ENCODE peak calls at places on chromosomes 2 and 18, in eight cellular contexts. One of them, this sample, is unnamed. For H3K9me3 and H3K4me1, the result is how much of the 10 kb centered on the place peaks cover.

GRCh38 chr2:43389581-43390466 is 163.4 kb upstream of the ZFP36L2 start:
- DNase-seq in GM23248: no peak
- DNase-seq in heart left ventricle: no peak
- DNase-seq in cardiac muscle cell: no peak
- DNase-seq in body of pancreas: no peak
- DNase-seq in neuronal stem cell: no peak
- DNase-seq in fibroblast of lung: no peak
- DNase-seq in sigmoid colon: no peak
- DNase-seq in this sample: no peak

GRCh38 chr18:37639846-37640245 is 74.2 kb upstream of the CELF4 start:
- DNase-seq in body of pancreas: no peak
- DNase-seq in heart left ventricle: no peak
- DNase-seq in neuronal stem cell: no peak
- DNase-seq in GM23248: peak
- DNase-seq in cardiac muscle cell: peak
- DNase-seq in fibroblast of lung: no peak
- DNase-seq in sigmoid colon: no peak
- DNase-seq in this sample: no peak

GRCh38 chr18:27887711-27888495 is 289.0 kb downstream of the CDH2 start:
- DNase-seq in fibroblast of lung: peak
- DNase-seq in cardiac muscle cell: no peak
- DNase-seq in body of pancreas: no peak
- DNase-seq in sigmoid colon: no peak
- DNase-seq in neuronal stem cell: no peak
- DNase-seq in GM23248: peak
- DNase-seq in heart left ventricle: no peak
- DNase-seq in this sample: no peak

GRCh38 chr2:105399207-105399861 is 483 bp upstream of the FHL2 start:
- DNase-seq in GM23248: no peak
- DNase-seq in body of pancreas: no peak
- DNase-seq in neuronal stem cell: no peak
- DNase-seq in cardiac muscle cell: no peak
- DNase-seq in fibroblast of lung: no peak
- DNase-seq in sigmoid colon: no peak
- DNase-seq in heart left ventricle: no peak
- DNase-seq in this sample: no peak

GRCh38 chr2:127410871-127411396 is 7.3 kb upstream of the PROC start:
- DNase-seq in body of pancreas: peak
- DNase-seq in cardiac muscle cell: peak
- DNase-seq in fibroblast of lung: peak
- DNase-seq in neuronal stem cell: no peak
- DNase-seq in GM23248: peak
- DNase-seq in heart left ventricle: no peak
- DNase-seq in sigmoid colon: no peak
- DNase-seq in this sample: peak

GRCh38 chr2:133405252-133405651 is 163.0 kb downstream of the NCKAP5 start:
- DNase-seq in fibroblast of lung: peak
- DNase-seq in body of pancreas: no peak
- DNase-seq in cardiac muscle cell: no peak
- DNase-seq in neuronal stem cell: no peak
- DNase-seq in sigmoid colon: no peak
- DNase-seq in GM23248: no peak
- DNase-seq in heart left ventricle: no peak
- DNase-seq in this sample: no peak

GRCh38 chr2:216341151-216341550 is 31.1 kb downstream of the MARCHF4 start:
- DNase-seq in cardiac muscle cell: peak
- DNase-seq in fibroblast of lung: peak
- DNase-seq in body of pancreas: no peak
- DNase-seq in heart left ventricle: no peak
- DNase-seq in GM23248: peak
- DNase-seq in neuronal stem cell: no peak
- DNase-seq in sigmoid colon: no peak
- DNase-seq in this sample: no peak

GRCh38 chr2:166230024-166230723 is 102.4 kb upstream of the SCN1A start:
- DNase-seq in fibroblast of lung: peak
- DNase-seq in sigmoid colon: no peak
- DNase-seq in neuronal stem cell: no peak
- DNase-seq in heart left ventricle: no peak
- DNase-seq in body of pancreas: peak
- DNase-seq in GM23248: peak
- DNase-seq in cardiac muscle cell: peak
- DNase-seq in this sample: no peak

GRCh38 chr2:186459009-186459408 is 27.1 kb upstream of the ZC3H15 start:
- DNase-seq in sigmoid colon: no peak
- DNase-seq in body of pancreas: no peak
- DNase-seq in heart left ventricle: no peak
- DNase-seq in GM23248: peak
- DNase-seq in neuronal stem cell: no peak
- DNase-seq in cardiac muscle cell: peak
- DNase-seq in fibroblast of lung: peak
- DNase-seq in this sample: no peak

GRCh38 chr18:59898609-59899297 is 1.0 kb upstream of the PMAIP1 start:
- DNase-seq in body of pancreas: no peak
- DNase-seq in sigmoid colon: no peak
- DNase-seq in heart left ventricle: no peak
- DNase-seq in fibroblast of lung: peak
- DNase-seq in GM23248: no peak
- DNase-seq in cardiac muscle cell: no peak
- DNase-seq in neuronal stem cell: no peak
- DNase-seq in this sample: no peak

GRCh38 chr2:140657657-140658056 is 1473.2 kb downstream of the LRP1B start:
- DNase-seq in sigmoid colon: no peak
- DNase-seq in GM23248: no peak
- DNase-seq in heart left ventricle: no peak
- DNase-seq in neuronal stem cell: no peak
- DNase-seq in body of pancreas: no peak
- DNase-seq in fibroblast of lung: peak
- DNase-seq in cardiac muscle cell: peak
- DNase-seq in this sample: no peak

GRCh38 chr18:63107171-63107850 is 212.3 kb downstream of the BCL2 start:
- DNase-seq in fibroblast of lung: no peak
- DNase-seq in GM23248: no peak
- DNase-seq in heart left ventricle: no peak
- DNase-seq in sigmoid colon: no peak
- DNase-seq in cardiac muscle cell: no peak
- DNase-seq in neuronal stem cell: no peak
- DNase-seq in body of pancreas: no peak
- DNase-seq in this sample: no peak

GRCh38 chr2:152455738-152456137 is 120.8 kb downstream of the FMNL2 start:
- DNase-seq in sigmoid colon: no peak
- DNase-seq in fibroblast of lung: no peak
- DNase-seq in cardiac muscle cell: no peak
- DNase-seq in heart left ventricle: no peak
- DNase-seq in body of pancreas: no peak
- DNase-seq in neuronal stem cell: no peak
- DNase-seq in GM23248: no peak
- DNase-seq in this sample: no peak

GRCh38 chr2:40371525-40372277 is 80.2 kb downstream of the SLC8A1 start:
- DNase-seq in GM23248: peak
- DNase-seq in fibroblast of lung: peak
- DNase-seq in sigmoid colon: peak
- DNase-seq in heart left ventricle: peak
- DNase-seq in body of pancreas: no peak
- DNase-seq in neuronal stem cell: peak
- DNase-seq in cardiac muscle cell: peak
- DNase-seq in this sample: peak

GRCh38 chr2:202099515-202099914 is 26.5 kb downstream of the KIAA2012 start:
- DNase-seq in fibroblast of lung: peak
- DNase-seq in heart left ventricle: no peak
- DNase-seq in neuronal stem cell: peak
- DNase-seq in GM23248: no peak
- DNase-seq in sigmoid colon: no peak
- DNase-seq in body of pancreas: no peak
- DNase-seq in cardiac muscle cell: no peak
- DNase-seq in this sample: no peak

GRCh38 chr2:204264746-204265145 is 280.5 kb upstream of the PARD3B start:
- DNase-seq in sigmoid colon: no peak
- DNase-seq in neuronal stem cell: no peak
- DNase-seq in cardiac muscle cell: no peak
- DNase-seq in GM23248: no peak
- DNase-seq in fibroblast of lung: no peak
- DNase-seq in body of pancreas: no peak
- DNase-seq in heart left ventricle: no peak
- DNase-seq in this sample: no peak

GRCh38 chr2:205792908-205793307 is 110.6 kb downstream of the NRP2 start:
- DNase-seq in GM23248: no peak
- DNase-seq in heart left ventricle: no peak
- DNase-seq in fibroblast of lung: peak
- DNase-seq in sigmoid colon: peak
- DNase-seq in body of pancreas: no peak
- DNase-seq in neuronal stem cell: no peak
- DNase-seq in cardiac muscle cell: no peak
- DNase-seq in this sample: no peak

GRCh38 chr18:11324956-11325873 is 175.8 kb upstream of the PIEZO2 start:
- DNase-seq in GM23248: peak
- DNase-seq in fibroblast of lung: peak
- DNase-seq in neuronal stem cell: no peak
- DNase-seq in sigmoid colon: no peak
- DNase-seq in heart left ventricle: no peak
- DNase-seq in cardiac muscle cell: peak
- DNase-seq in body of pancreas: no peak
- DNase-seq in this sample: no peak

GRCh38 chr2:98324181-98324580 is 22.1 kb upstream of the CNGA3 start:
- DNase-seq in fibroblast of lung: peak
- DNase-seq in neuronal stem cell: no peak
- DNase-seq in body of pancreas: no peak
- DNase-seq in sigmoid colon: no peak
- DNase-seq in cardiac muscle cell: no peak
- DNase-seq in heart left ventricle: no peak
- DNase-seq in GM23248: peak
- DNase-seq in this sample: no peak
- H3K9me3 ChIP-seq in fibroblast of lung: under half
- H3K9me3 ChIP-seq in neuronal stem cell: under half
- H3K9me3 ChIP-seq in body of pancreas: under half
- H3K9me3 ChIP-seq in sigmoid colon: under half
- H3K9me3 ChIP-seq in cardiac muscle cell: under half
- H3K9me3 ChIP-seq in heart left ventricle: under half
- H3K9me3 ChIP-seq in GM23248: under half
- H3K9me3 ChIP-seq in this sample: under half

DNA sequence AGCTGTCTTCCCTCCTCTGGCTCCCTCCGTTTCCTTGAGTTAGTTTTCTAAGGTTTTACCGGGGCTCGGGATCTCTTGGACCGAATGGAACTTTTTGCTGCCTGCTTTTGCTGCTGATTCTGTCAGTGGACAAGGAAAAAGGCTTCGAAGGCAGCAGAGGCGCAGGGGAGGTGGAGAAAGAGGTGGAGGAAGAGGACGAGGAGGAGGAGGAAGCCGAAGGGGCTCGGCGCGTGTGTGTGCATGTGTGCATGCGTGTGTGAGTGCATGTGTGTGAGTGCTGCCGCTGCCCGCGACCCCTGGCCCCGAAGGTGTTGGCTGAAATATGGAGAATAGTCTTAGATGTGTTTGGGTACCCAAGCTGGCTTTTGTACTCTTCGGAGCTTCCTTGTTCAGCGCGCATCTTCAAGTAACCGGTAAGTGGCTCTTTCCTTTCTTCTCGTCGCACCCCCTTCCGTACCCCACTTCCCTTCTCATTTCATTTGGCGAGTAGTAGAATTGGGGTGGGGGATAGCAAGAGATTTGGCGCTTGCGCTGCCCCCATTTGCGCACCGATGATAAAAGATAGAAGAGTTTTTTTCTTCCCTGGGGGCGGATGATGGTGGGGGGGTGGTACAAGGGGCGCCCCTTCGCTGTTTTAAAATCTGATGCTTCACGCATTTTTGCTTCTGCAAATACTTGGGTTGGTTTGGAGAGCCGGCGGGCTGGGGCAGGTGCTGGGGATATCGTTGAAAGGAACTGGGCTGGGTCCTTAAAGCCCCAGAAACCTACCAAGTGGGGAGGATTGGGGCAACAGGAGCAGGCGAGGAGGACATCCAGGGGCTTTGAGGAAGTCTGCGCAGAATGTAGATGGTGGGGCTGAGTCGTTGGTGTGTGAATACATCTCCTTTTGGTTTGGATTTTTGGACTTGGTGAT is 725 bp downstream of the DCC start:
- DNase-seq in sigmoid colon: no peak
- DNase-seq in neuronal stem cell: no peak
- DNase-seq in body of pancreas: no peak
- DNase-seq in cardiac muscle cell: no peak
- DNase-seq in heart left ventricle: no peak
- DNase-seq in GM23248: no peak
- DNase-seq in fibroblast of lung: peak
- DNase-seq in this sample: no peak
- H3K4me1 ChIP-seq in sigmoid colon: under half
- H3K4me1 ChIP-seq in neuronal stem cell: under half
- H3K4me1 ChIP-seq in body of pancreas: under half
- H3K4me1 ChIP-seq in cardiac muscle cell: under half
- H3K4me1 ChIP-seq in heart left ventricle: under half
- H3K4me1 ChIP-seq in GM23248: under half
- H3K4me1 ChIP-seq in fibroblast of lung: under half
- H3K4me1 ChIP-seq in this sample: under half

GRCh38 chr18:22551536-22552151 is 133.9 kb upstream of the CTAGE1 start:
- DNase-seq in cardiac muscle cell: peak
- DNase-seq in sigmoid colon: no peak
- DNase-seq in fibroblast of lung: peak
- DNase-seq in body of pancreas: peak
- DNase-seq in heart left ventricle: no peak
- DNase-seq in neuronal stem cell: no peak
- DNase-seq in GM23248: peak
- DNase-seq in this sample: peak

GRCh38 chr18:22550861-22551260 is 133.1 kb upstream of the CTAGE1 start:
- DNase-seq in body of pancreas: no peak
- DNase-seq in neuronal stem cell: no peak
- DNase-seq in fibroblast of lung: no peak
- DNase-seq in GM23248: no peak
- DNase-seq in cardiac muscle cell: no peak
- DNase-seq in heart left ventricle: no peak
- DNase-seq in sigmoid colon: no peak
- DNase-seq in this sample: no peak

GRCh38 chr18:22550366-22550765 is 132.7 kb upstream of the CTAGE1 start:
- DNase-seq in cardiac muscle cell: no peak
- DNase-seq in fibroblast of lung: peak
- DNase-seq in GM23248: peak
- DNase-seq in body of pancreas: no peak
- DNase-seq in neuronal stem cell: no peak
- DNase-seq in sigmoid colon: no peak
- DNase-seq in heart left ventricle: no peak
- DNase-seq in this sample: no peak

GRCh38 chr18:22547807-22548561 is 130.3 kb upstream of the CTAGE1 start:
- DNase-seq in heart left ventricle: no peak
- DNase-seq in GM23248: peak
- DNase-seq in neuronal stem cell: no peak
- DNase-seq in fibroblast of lung: no peak
- DNase-seq in cardiac muscle cell: no peak
- DNase-seq in body of pancreas: no peak
- DNase-seq in sigmoid colon: no peak
- DNase-seq in this sample: no peak

GRCh38 chr18:22549260-22549937 is 131.7 kb upstream of the CTAGE1 start:
- DNase-seq in neuronal stem cell: no peak
- DNase-seq in body of pancreas: no peak
- DNase-seq in GM23248: no peak
- DNase-seq in fibroblast of lung: no peak
- DNase-seq in heart left ventricle: no peak
- DNase-seq in sigmoid colon: no peak
- DNase-seq in cardiac muscle cell: no peak
- DNase-seq in this sample: no peak
- H3K4me3 ChIP-seq in neuronal stem cell: no peak
- H3K4me3 ChIP-seq in body of pancreas: no peak
- H3K4me3 ChIP-seq in GM23248: no peak
- H3K4me3 ChIP-seq in fibroblast of lung: no peak
- H3K4me3 ChIP-seq in heart left ventricle: no peak
- H3K4me3 ChIP-seq in sigmoid colon: no peak
- H3K4me3 ChIP-seq in cardiac muscle cell: no peak
- H3K4me3 ChIP-seq in this sample: no peak

GRCh38 chr2:1230155-1230893 is 182.9 kb upstream of the TPO start:
- DNase-seq in sigmoid colon: no peak
- DNase-seq in neuronal stem cell: no peak
- DNase-seq in fibroblast of lung: no peak
- DNase-seq in cardiac muscle cell: no peak
- DNase-seq in body of pancreas: no peak
- DNase-seq in heart left ventricle: no peak
- DNase-seq in GM23248: no peak
- DNase-seq in this sample: no peak
- H3K9me3 ChIP-seq in sigmoid colon: under half
- H3K9me3 ChIP-seq in neuronal stem cell: under half
- H3K9me3 ChIP-seq in fibroblast of lung: under half
- H3K9me3 ChIP-seq in cardiac muscle cell: under half
- H3K9me3 ChIP-seq in body of pancreas: under half
- H3K9me3 ChIP-seq in heart left ventricle: under half
- H3K9me3 ChIP-seq in GM23248: under half
- H3K9me3 ChIP-seq in this sample: under half

This sample was measured in adrenal gland.